ENCODE peak calls at places on chromosomes 11 and 22, in seven cellular contexts. A is ovary, S is right cardiac atrium, Z is colonic mucosa, Q is pancreas, M is GM23338, G is mucosa of descending colon. B is an unnamed sample. For H3K4me1, the result is how much of the 10 kb centered on the place peaks cover.

GRCh38 chr11:71437399-71437798 is 10.8 kb downstream of the DHCR7 start:
- DNase-seq in A (no peak), S (no peak), Z (no peak), Q (no peak), M (no peak), G (no peak), B (no peak)

GRCh38 chr11:34654491-34655334 is 33.8 kb downstream of the EHF start:
- DNase-seq in A (no peak), S (peak), Z (no peak), Q (peak), M (peak), G (no peak), B (peak)

GRCh38 chr11:120467627-120468026 is 43.9 kb upstream of the GRIK4 start:
- DNase-seq in A (no peak), S (no peak), Z (no peak), Q (no peak), M (no peak), G (no peak), B (no peak)

GRCh38 chr11:122756417-122756816 is 81.9 kb upstream of the CRTAM start:
- DNase-seq in A (no peak), S (peak), Z (no peak), Q (no peak), M (no peak), G (peak), B (peak)

GRCh38 chr22:37090920-37091688 is 18.4 kb downstream of the TMPRSS6 start:
- DNase-seq in A (no peak), S (no peak), Z (no peak), Q (no peak), M (no peak), G (no peak), B (no peak)

GRCh38 chr11:134950692-134951304 is 538.8 kb upstream of the B3GAT1 start:
- DNase-seq in A (no peak), S (no peak), Z (no peak), Q (no peak), M (no peak), G (no peak), B (peak)

GRCh38 chr11:119422505-119423416 is at the start of gene THY1:
- DNase-seq in A (no peak), S (no peak), Z (no peak), Q (no peak), M (peak), G (no peak), B (no peak)

GRCh38 chr11:56910785-56911184 is 77.9 kb upstream of the OR5AK2 start:
- DNase-seq in A (no peak), S (no peak), Z (no peak), Q (no peak), M (no peak), G (no peak), B (no peak)

GRCh38 chr11:85941380-85941973 is 86.3 kb downstream of the CCDC83 start:
- DNase-seq in A (peak), S (peak), Z (peak), Q (no peak), M (peak), G (peak), B (peak)

GRCh38 chr22:41245917-41246499 is 5.3 kb upstream of the CHADL start:
- DNase-seq in A (no peak), S (no peak), Z (no peak), Q (no peak), M (peak), G (no peak), B (no peak)

GRCh38 chr11:111378773-111379499 is at the start of gene POU2AF1:
- DNase-seq in A (no peak), S (no peak), Z (no peak), Q (no peak), M (peak), G (peak), B (no peak)

GRCh38 chr11:62682518-62682917 is 3.6 kb upstream of the UBXN1 start:
- DNase-seq in A (no peak), S (no peak), Z (no peak), Q (no peak), M (no peak), G (peak), B (no peak)

GRCh38 chr11:44829838-44830237 is 103.1 kb downstream of the TSPAN18 start:
- DNase-seq in A (no peak), S (no peak), Z (no peak), Q (no peak), M (no peak), G (no peak), B (no peak)

GRCh38 chr11:14669958-14670357 is 26.4 kb downstream of the PDE3B start:
- DNase-seq in A (no peak), S (no peak), Z (no peak), Q (no peak), M (no peak), G (no peak), B (no peak)

GRCh38 chr22:49965291-49966040 is 4.9 kb downstream of the PIM3 start:
- DNase-seq in A (peak), S (peak), Z (peak), Q (peak), M (no peak), G (peak), B (peak)

DNA sequence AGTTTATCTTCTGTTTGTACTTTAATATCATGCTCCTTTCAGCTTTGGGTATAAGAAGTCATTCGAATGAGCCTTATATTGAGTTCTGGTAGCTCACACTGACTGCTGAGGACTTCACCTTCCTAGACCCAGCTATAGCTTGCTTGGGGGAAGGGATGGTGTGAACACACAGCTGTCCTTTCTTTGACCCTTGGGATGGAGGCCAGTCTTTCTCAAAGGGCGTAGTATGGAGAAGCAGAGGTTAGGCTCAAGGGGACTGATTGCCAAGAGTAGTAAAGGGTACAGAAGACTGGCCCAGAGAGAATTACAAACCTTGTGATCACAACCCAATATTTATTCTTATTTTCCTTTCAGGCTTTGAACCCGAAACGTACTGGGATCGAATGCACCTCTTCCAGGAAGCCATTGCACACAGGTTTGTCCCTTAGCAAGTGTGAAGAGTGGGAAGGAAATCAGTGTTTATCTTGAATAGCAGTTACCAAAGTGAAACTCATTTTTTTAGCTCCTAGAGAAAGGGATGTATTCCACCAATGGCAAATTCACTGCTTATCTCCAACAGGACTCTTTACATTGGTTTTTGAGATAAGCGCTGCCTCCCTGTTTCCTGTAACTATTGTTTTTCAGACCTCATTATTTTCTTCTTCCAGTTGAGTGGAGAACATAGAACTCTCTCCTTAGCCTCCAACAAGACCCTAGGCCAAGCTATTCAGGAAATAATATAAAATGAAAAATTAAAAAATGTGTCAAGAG is 42.8 kb upstream of the YWHAH start:
- DNase-seq in A (no peak), S (no peak), Z (no peak), Q (no peak), M (no peak), G (no peak), B (no peak)
- H3K4me1 ChIP-seq in A (under half), S (under half), Z (under half), Q (under half), M (under half), G (under half), B (under half)

DNA sequence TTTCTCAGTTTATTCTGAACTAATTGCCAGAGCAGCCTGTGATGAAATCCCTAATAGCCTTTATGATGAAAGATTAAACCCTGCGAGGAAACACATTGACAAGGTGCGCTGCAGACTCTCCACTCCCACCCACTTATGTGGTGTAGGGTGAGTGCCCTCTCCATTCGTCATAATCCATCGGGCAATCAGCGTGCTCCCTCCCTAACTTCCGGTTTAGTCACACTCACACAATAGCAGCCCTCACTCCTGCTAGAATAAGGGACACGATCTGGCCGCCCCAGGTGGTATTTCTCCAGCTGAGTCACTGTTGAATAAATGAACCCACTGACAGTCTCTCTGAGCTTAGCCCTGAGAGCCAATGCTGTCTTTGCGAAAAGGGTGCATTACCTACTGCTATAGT is 188.3 kb downstream of the OPCML start:
- DNase-seq in A (no peak), S (no peak), Z (no peak), Q (no peak), M (no peak), G (no peak), B (no peak)
- H3K4me3 ChIP-seq in A (no peak), S (no peak), Z (no peak), Q (no peak), M (no peak), G (no peak), B (no peak)

GRCh38 chr11:13000116-13000515 is 9.0 kb upstream of the RASSF10 start:
- DNase-seq in A (no peak), S (no peak), Z (no peak), Q (no peak), M (no peak), G (no peak), B (no peak)
- H3K4me1 ChIP-seq in A (under half), S (under half), Z (under half), Q (under half), M (under half), G (under half), B (under half)

DNA sequence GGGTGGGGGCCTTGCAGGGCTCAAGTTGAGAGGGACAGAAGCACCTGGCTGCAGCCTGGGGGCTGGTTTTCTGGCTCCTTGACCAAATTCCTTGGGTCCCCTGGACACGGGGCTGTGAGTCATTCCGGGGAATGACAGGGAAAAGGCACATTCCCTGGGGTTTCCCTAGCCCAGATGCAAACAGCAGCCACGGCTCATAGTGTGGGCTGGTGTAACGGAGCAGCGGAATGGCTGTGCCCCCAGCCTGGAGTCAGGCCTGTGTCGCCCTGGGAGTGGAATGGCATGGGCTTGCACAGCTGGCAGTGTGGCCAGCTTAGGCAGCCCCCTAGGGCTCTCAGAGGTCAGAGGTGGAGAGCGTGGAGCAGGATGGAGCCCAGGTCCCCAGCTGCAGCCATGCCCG is 77.6 kb upstream of the KCNQ1OT1 start:
- DNase-seq in A (no peak), S (no peak), Z (peak), Q (peak), M (no peak), G (no peak), B (no peak)
- H3K4me3 ChIP-seq in A (no peak), S (no peak), Z (no peak), Q (no peak), M (no peak), G (no peak), B (no peak)

GRCh38 chr22:27226666-27227065 is 569.3 kb downstream of the MIAT start:
- DNase-seq in A (no peak), S (no peak), Z (no peak), Q (no peak), M (no peak), G (no peak), B (no peak)
- H3K4me1 ChIP-seq in A (under half), S (under half), Z (under half), Q (under half), M (under half), G (under half), B (under half)

DNA sequence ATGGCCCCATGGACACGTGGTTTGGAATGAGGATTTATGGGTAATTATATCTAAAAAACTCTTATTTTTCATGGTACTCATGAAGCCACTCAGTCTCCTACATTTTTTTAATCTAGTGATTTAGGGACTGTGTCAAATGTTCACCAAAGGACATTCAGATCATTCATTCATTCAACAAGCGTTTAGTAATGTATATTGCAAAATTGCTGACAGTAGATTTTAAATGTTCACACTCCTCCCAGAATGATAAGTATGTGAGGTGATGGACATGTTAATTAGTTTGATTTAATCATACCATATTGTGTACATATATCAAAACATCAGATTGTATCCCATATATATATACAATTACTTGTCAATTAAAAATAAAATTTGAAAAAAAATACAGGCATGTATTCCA is 40.8 kb upstream of the E2F8 start:
- DNase-seq in A (no peak), S (no peak), Z (no peak), Q (no peak), M (no peak), G (no peak), B (no peak)
- H3K4me3 ChIP-seq in A (no peak), S (no peak), Z (no peak), Q (no peak), M (no peak), G (no peak), B (no peak)

DNA sequence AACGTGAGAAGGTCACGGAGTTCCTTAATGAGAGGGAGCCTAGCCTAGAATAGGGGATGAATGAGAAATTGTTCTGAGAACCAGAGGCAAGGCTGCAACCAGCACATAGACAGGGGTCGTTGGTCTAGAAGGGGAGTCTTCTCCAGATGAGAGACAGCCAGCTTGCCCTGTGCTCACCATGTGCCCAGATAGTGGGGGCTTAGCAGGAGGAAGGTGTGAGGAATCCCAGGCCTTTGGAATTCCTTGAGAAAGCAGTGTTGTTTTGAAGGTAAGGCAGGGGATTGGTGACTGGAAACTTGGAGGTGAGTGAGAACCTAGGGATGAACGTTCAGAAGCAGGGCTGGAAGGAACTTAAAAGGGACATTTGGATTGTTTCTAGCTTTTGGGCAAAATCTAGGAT is 29.4 kb downstream of the RCOR2 start:
- DNase-seq in A (no peak), S (no peak), Z (no peak), Q (no peak), M (peak), G (no peak), B (no peak)
- H3K4me1 ChIP-seq in A (under half), S (under half), Z (under half), Q (under half), M (under half), G (half or more), B (under half)

GRCh38 chr11:1224109-1224485 is 1.2 kb downstream of the MUC5B start:
- DNase-seq in A (no peak), S (peak), Z (no peak), Q (no peak), M (peak), G (no peak), B (no peak)

GRCh38 chr11:1226226-1226961 is 3.5 kb downstream of the MUC5B start:
- DNase-seq in A (peak), S (peak), Z (peak), Q (no peak), M (peak), G (peak), B (no peak)

GRCh38 chr11:1224491-1225385 is 1.9 kb downstream of the MUC5B start:
- DNase-seq in A (peak), S (peak), Z (peak), Q (no peak), M (peak), G (peak), B (no peak)

GRCh38 chr11:1226981-1227550 is 4.2 kb downstream of the MUC5B start:
- DNase-seq in A (peak), S (peak), Z (peak), Q (no peak), M (peak), G (peak), B (no peak)

GRCh38 chr11:1225386-1226225 is 2.7 kb downstream of the MUC5B start:
- DNase-seq in A (peak), S (peak), Z (peak), Q (no peak), M (peak), G (no peak), B (no peak)
- H3K4me3 ChIP-seq in A (no peak), S (no peak), Z (no peak), Q (no peak), M (no peak), G (no peak), B (no peak)

DNA sequence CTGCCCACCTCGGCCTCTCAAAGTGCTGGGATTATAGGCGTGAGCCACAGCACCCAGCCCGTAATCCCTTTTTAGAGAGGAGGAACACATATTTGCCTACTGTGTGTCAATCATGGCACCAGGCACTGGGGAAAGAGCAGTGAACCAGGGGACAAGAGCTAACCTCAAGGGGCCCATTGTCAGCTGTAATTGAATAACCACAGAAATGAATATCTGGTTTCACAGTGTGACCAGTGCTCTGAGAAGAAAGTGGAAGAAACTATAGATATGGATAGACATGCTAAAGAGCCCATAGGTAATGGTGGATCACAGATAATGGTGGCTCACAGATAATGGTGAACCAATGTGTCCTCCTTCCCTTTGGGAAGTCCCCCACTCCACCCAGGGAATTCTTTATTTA is 8.6 kb upstream of the KCTD14 start:
- DNase-seq in A (no peak), S (no peak), Z (no peak), Q (no peak), M (no peak), G (no peak), B (no peak)
- H3K4me1 ChIP-seq in A (under half), S (under half), Z (under half), Q (under half), M (under half), G (under half), B (under half)